ENCODE peak calls at places on chromosomes 6 and 20, in seven cellular contexts. Z is mesenchymal stem cell, S is IMR-90, C is mesendoderm, W is neuronal stem cell, K is H1, L is trophoblast cell. X is an unnamed sample.

GRCh38 chr6:106586815-106587214 is 42.5 kb downstream of the RTN4IP1 start:
- DNase-seq in W (no peak), S (peak), Z (no peak), L (no peak), K (no peak), C (no peak), X (no peak)

GRCh38 chr6:6586671-6587526 is 1.6 kb upstream of the LY86 start:
- DNase-seq in C (no peak), Z (no peak), K (no peak), L (no peak), S (no peak), W (no peak), X (no peak)

GRCh38 chr6:33609444-33610034 is 11.6 kb upstream of the ITPR3 start:
- DNase-seq in S (peak), K (no peak), L (no peak), Z (no peak), C (no peak), W (no peak), X (no peak)

GRCh38 chr6:74128536-74128935 is 432.5 kb downstream of the CD109 start:
- DNase-seq in W (no peak), L (no peak), K (no peak), S (peak), C (no peak), Z (peak), X (no peak)

GRCh38 chr6:148559848-148560433 is 186.9 kb upstream of the UST start:
- DNase-seq in S (peak), Z (peak), W (peak), K (peak), C (peak), L (peak), X (peak)

GRCh38 chr20:31830406-31830981 is 11.3 kb downstream of the MYLK2 start:
- DNase-seq in S (no peak), K (no peak), Z (no peak), L (no peak), C (no peak), W (no peak), X (no peak)

GRCh38 chr6:46985943-46986342 is 56.2 kb downstream of the ADGRF1 start:
- DNase-seq in S (no peak), C (peak), L (no peak), K (no peak), Z (peak), W (no peak), X (no peak)

GRCh38 chr6:15518057-15518456 is 144.8 kb downstream of the DTNBP1 start:
- DNase-seq in W (no peak), S (peak), C (no peak), Z (no peak), K (no peak), L (peak), X (no peak)

GRCh38 chr6:24183584-24183983 is 57.6 kb downstream of the NRSN1 start:
- DNase-seq in S (no peak), C (peak), L (no peak), K (no peak), Z (no peak), W (no peak), X (no peak)

GRCh38 chr20:47724398-47724797 is 60.9 kb downstream of the SULF2 start:
- DNase-seq in K (no peak), W (peak), S (no peak), Z (peak), C (peak), L (no peak), X (no peak)

GRCh38 chr20:13525225-13525940 is 113.3 kb downstream of the TASP1 start:
- DNase-seq in W (no peak), C (peak), L (peak), Z (peak), K (no peak), S (peak), X (no peak)

GRCh38 chr20:62622178-62622876 is 20.0 kb upstream of the SLCO4A1 start:
- DNase-seq in C (no peak), K (no peak), W (no peak), L (no peak), Z (no peak), S (no peak), X (no peak)

GRCh38 chr6:122730775-122731386 is 48.6 kb upstream of the FABP7 start:
- DNase-seq in C (peak), S (peak), W (peak), L (no peak), Z (peak), K (no peak), X (no peak)

GRCh38 chr6:56970849-56971248 is 15.9 kb downstream of the BEND6 start:
- DNase-seq in W (no peak), K (no peak), S (no peak), C (no peak), Z (no peak), L (no peak), X (no peak)

GRCh38 chr6:41920921-41921711 is at the start of the genes BYSL and MED20:
- DNase-seq in L (peak), W (peak), K (peak), Z (peak), S (peak), C (peak), X (peak)
- H2AK5ac ChIP-seq in L (peak), W (peak), K (peak), Z (no peak), S (peak), C (peak), X (no peak)

GRCh38 chr20:39252035-39252434 is 289.9 kb downstream of the DHX35 start:
- DNase-seq in Z (no peak), L (no peak), S (no peak), C (no peak), W (no peak), K (no peak), X (no peak)
- H2AK5ac ChIP-seq in Z (no peak), L (no peak), S (no peak), C (no peak), W (no peak), K (no peak), X (no peak)

DNA sequence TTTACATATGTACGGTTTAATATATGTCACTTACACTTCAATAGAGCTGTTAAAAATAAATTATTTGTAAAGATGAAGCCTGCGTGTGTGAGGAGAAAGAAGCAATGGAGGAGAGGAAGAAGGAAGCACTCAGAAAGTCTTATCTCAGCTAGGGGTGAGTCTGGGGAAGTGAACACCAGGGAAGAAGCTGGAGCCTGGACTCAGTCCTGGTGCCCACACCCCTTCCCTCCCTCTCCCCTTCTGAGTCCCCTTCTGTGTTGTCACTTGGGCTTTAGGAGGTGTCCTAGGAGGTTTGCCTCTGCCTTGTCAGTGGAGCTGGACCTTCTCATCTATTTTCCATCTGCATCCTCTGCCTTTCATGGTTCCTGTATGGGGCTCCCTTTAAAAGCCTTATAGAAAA is 1.9 kb downstream of the SIRPB2 start:
- DNase-seq in C (no peak), K (no peak), W (no peak), L (no peak), S (no peak), Z (no peak), X (no peak)
- H2AK5ac ChIP-seq in C (no peak), K (no peak), W (no peak), L (no peak), S (no peak), Z (no peak), X (no peak)

DNA sequence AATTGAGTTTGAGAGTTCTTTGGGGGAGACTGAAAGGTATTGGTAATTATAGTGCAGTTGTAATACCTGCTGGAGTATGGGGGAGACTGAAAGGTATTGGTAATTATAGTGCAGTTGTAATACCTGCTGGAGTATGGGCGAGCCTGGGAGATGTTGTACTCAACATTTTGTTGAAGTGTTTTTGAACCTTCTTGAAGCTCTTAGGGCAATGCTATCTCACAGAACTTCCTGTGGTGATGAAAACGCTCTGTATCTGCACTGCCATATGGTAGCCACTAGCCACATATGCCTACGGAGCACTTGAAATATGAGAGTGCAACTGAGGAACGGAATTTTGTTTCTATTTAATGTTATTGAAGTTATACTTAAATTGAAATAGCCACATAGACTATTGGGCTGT is 95.1 kb upstream of the HDGFL1 start:
- DNase-seq in S (no peak), Z (no peak), K (no peak), L (no peak), C (no peak), W (no peak), X (no peak)
- H2AK5ac ChIP-seq in S (no peak), Z (no peak), K (no peak), L (no peak), C (no peak), W (no peak), X (no peak)

GRCh38 chr20:18431206-18431605 is 35.6 kb downstream of the DZANK1 start:
- DNase-seq in K (no peak), S (no peak), L (peak), Z (no peak), C (peak), W (no peak), X (no peak)

GRCh38 chr20:18440403-18440802 is 26.4 kb downstream of the DZANK1 start:
- DNase-seq in W (no peak), K (no peak), S (no peak), L (no peak), Z (no peak), C (no peak), X (no peak)

GRCh38 chr20:18436847-18437246 is 30.0 kb downstream of the DZANK1 start:
- DNase-seq in K (no peak), L (no peak), Z (peak), S (peak), W (no peak), C (no peak), X (no peak)
- H2AK5ac ChIP-seq in K (no peak), L (no peak), Z (no peak), S (no peak), W (no peak), C (no peak), X (no peak)

DNA sequence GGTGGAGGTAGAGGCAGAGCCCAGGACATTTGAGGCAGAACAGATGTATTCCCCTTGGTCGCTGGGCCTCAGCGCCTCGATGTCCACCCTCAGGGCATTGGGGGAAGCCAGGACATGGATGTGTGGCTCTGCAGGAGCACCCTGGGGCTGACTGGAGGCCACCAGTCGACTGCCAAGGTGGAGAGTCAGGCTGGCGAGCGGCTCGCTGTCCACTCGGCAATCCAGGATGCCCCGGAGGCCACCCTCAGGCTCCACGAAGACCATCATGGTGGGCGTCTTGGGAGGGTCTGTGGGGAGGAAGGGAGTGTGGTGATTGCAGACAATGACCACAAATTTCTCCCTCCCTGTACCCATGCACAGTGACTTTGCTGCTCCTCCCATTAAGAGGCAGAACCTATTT is 8.2 kb upstream of the ADAM33 start:
- DNase-seq in L (no peak), K (no peak), S (no peak), Z (no peak), C (no peak), W (no peak), X (no peak)
- H2AK5ac ChIP-seq in L (no peak), K (no peak), S (no peak), Z (no peak), C (no peak), W (no peak), X (no peak)

GRCh38 chr6:131784561-131784960 is 23.3 kb upstream of the ENPP1 start:
- DNase-seq in L (no peak), Z (no peak), W (no peak), S (no peak), K (no peak), C (no peak), X (no peak)

GRCh38 chr6:131792091-131792496 is 15.7 kb upstream of the ENPP1 start:
- DNase-seq in Z (peak), W (no peak), K (no peak), L (no peak), S (peak), C (peak), X (peak)

GRCh38 chr6:131787079-131787478 is 20.7 kb upstream of the ENPP1 start:
- DNase-seq in C (no peak), Z (no peak), W (no peak), S (peak), K (no peak), L (no peak), X (no peak)

GRCh38 chr6:131787955-131788712 is 19.7 kb upstream of the ENPP1 start:
- DNase-seq in S (peak), K (no peak), W (no peak), L (no peak), C (peak), Z (peak), X (no peak)

DNA sequence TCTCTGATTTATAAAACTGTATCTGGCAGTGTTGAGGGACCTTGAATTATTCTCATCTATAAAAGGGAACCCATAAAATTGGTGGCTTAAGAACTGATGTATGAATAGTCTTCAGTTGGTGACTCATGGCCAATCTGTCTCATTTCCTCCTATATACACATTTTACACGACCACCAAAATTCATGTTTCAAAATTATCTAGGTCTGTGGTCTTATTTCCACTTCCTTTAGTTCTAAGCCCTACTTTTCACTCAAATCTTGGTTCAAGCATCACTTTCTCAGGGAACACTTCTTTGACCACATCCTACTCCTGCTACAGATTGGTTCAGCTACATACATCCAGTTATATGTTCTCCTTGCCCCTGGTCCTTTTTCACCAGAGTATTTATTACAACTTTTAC is 18.6 kb upstream of the ENPP1 start:
- DNase-seq in Z (no peak), L (no peak), S (peak), C (no peak), K (no peak), W (no peak), X (no peak)
- H2AK5ac ChIP-seq in Z (no peak), L (no peak), S (no peak), C (no peak), K (no peak), W (no peak), X (no peak)

GRCh38 chr6:2968600-2969135 is 2.7 kb downstream of the SERPINB6 start:
- DNase-seq in W (no peak), K (no peak), Z (peak), S (no peak), C (no peak), L (no peak), X (no peak)
- H2AK5ac ChIP-seq in W (no peak), K (no peak), Z (no peak), S (no peak), C (no peak), L (no peak), X (no peak)

GRCh38 chr20:8216375-8217200 is 84.5 kb downstream of the PLCB1 start:
- DNase-seq in K (no peak), Z (no peak), W (no peak), C (no peak), L (no peak), S (no peak), X (no peak)
- H2AK5ac ChIP-seq in K (no peak), Z (no peak), W (no peak), C (no peak), L (no peak), S (peak), X (no peak)